ENCODE peak calls at places on chromosomes 16 and 17, in nine cellular contexts. Q is adrenal gland; D is natural killer cell; H is heart left ventricle; U is H1; Y is GM13976; V is neural progenitor cell; N is cardiac muscle cell; T is CD4-positive, alpha-beta T cell. P is an unnamed sample.

GRCh38 chr16:81846105-81846504 is 67.0 kb downstream of the PLCG2 start:
- DNase-seq in D (no peak), Y (no peak), U (no peak), V (no peak), H (no peak), N (no peak), T (no peak), Q (no peak), P (no peak)

GRCh38 chr17:76791053-76791980 is 53.4 kb downstream of the MFSD11 start:
- DNase-seq in T (peak; percentile 32), D (no peak), U (no peak), N (peak; percentile 49), Q (peak; percentile 57), Y (peak; percentile 57), H (no peak), V (no peak), P (no peak)

GRCh38 chr17:49365667-49366066 is 3.6 kb upstream of the ZNF652 start:
- DNase-seq in H (no peak), T (no peak), V (peak; percentile 61), Q (peak; percentile 76), D (peak; percentile 41), U (no peak), N (no peak), Y (no peak), P (no peak)

GRCh38 chr17:76986318-76986717 is 118.1 kb downstream of the MGAT5B start:
- DNase-seq in T (no peak), Y (no peak), V (peak; percentile 41), D (no peak), H (no peak), Q (no peak), N (peak; percentile 6), U (no peak), P (peak; percentile 10)

GRCh38 chr16:180921-181667 is 835 bp downstream of the HBQ1 start:
- DNase-seq in U (peak; percentile 99), Q (peak; percentile 85), H (peak; percentile 87), Y (peak; percentile 95), N (peak; percentile 66), D (peak; percentile 85), V (peak; percentile 93), T (peak; percentile 76), P (peak; percentile 94)

GRCh38 chr16:21226749-21227148 is 6.8 kb upstream of the ANKS4B start:
- DNase-seq in T (no peak), H (no peak), U (no peak), Y (no peak), V (no peak), Q (no peak), D (no peak), N (no peak), P (no peak)

GRCh38 chr16:47732806-47733150 is 271.6 kb downstream of the PHKB start:
- DNase-seq in D (no peak), N (peak; percentile 78), V (no peak), H (no peak), Q (no peak), Y (no peak), U (no peak), T (no peak), P (no peak)

GRCh38 chr17:7523033-7523432 is 25.8 kb upstream of the TNFSF12 start:
- DNase-seq in T (peak; percentile 21), Y (peak; percentile 33), D (no peak), H (no peak), V (peak; percentile 39), N (peak; percentile 22), Q (no peak), U (peak; percentile 65), P (no peak)

GRCh38 chr16:65698943-65699342 is 577.1 kb upstream of the CDH11 start:
- DNase-seq in Q (no peak), T (no peak), Y (no peak), H (no peak), U (no peak), V (peak; percentile 50), D (no peak), N (peak; percentile 91), P (no peak)

GRCh38 chr17:58083491-58084316 is 485 bp downstream of the DYNLL2 start:
- DNase-seq in Q (peak; percentile 85), V (peak; percentile 40), U (peak; percentile 58), N (peak; percentile 55), T (peak; percentile 55), Y (peak; percentile 82), D (peak; percentile 62), H (peak; percentile 88), P (no peak)

GRCh38 chr17:58085039-58085715 is 2.0 kb downstream of the DYNLL2 start:
- DNase-seq in T (no peak), H (no peak), V (no peak), Q (peak; percentile 65), U (peak; percentile 33), N (no peak), D (no peak), Y (no peak), P (no peak)

GRCh38 chr17:58082870-58083490 is at the start of gene DYNLL2:
- DNase-seq in D (peak; percentile 73), Q (peak; percentile 96), H (peak; percentile 96), V (peak; percentile 98), N (peak; percentile 97), Y (peak; percentile 96), U (peak; percentile 89), T (peak; percentile 90), P (peak; percentile 86)

GRCh38 chr17:58082341-58082869 is 814 bp upstream of the DYNLL2 start:
- DNase-seq in U (peak; percentile 48), D (no peak), H (no peak), T (no peak), N (no peak), Y (no peak), V (peak; percentile 21), Q (no peak), P (no peak)

GRCh38 chr17:58084317-58084981 is 1.2 kb downstream of the DYNLL2 start:
- DNase-seq in N (peak; percentile 23), D (peak; percentile 19), V (peak; percentile 54), Y (peak; percentile 61), U (peak; percentile 58), T (peak; percentile 46), H (no peak), Q (peak; percentile 75), P (no peak)
- TF ChIP-seq CTCF in N (peak; percentile 30), D (no peak), V (peak; percentile 45), Y (peak; percentile 27), U (peak; percentile 22), T (peak; percentile 43), H (peak; percentile 24), Q (no peak), P (peak; percentile 35)

DNA sequence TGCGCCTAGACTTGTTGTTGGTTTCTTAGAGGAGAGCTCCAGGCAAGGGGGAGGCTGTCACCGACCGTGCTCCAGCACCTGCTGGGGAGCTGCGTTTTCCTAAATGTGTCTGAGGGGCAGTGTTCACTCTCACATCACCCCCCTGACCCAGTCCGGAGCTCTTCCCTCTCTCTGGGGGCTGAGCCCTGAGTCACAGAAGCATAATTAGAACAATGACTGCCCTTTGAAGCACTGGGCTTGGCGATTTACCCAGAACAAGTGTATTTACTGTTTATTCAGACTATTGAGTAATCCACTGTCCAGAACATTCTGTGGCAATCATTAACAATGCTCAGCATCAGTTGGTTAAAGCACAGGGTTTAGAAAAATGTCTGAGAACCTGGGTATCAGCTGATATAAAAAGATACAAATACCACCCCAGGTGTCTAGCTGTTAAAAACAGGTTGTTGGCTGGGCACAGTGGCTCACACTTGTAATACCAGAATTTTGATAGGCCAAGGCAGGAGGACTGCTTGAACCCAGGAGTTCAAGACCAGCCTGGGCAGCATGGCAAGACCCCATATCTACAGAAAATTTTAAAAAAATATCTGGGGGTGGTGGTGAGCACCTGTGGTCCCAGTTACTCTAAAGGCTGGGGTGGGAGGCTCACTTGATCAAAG is 8.1 kb downstream of the CES4A start:
- DNase-seq in H (no peak), U (no peak), Q (peak; percentile 76), D (no peak), T (no peak), N (peak; percentile 83), Y (no peak), V (no peak), P (no peak)
- TF ChIP-seq CTCF in H (no peak), U (no peak), Q (no peak), D (no peak), T (no peak), N (no peak), Y (no peak), V (no peak), P (no peak)

GRCh38 chr17:58693751-58694150 is 1.3 kb downstream of the RAD51C start:
- DNase-seq in T (no peak), D (no peak), Y (no peak), Q (no peak), V (no peak), N (no peak), H (no peak), U (no peak), P (no peak)

GRCh38 chr17:58691701-58692238 is at the start of gene TEX14:
- DNase-seq in U (no peak), V (no peak), T (no peak), H (no peak), Y (no peak), N (no peak), D (no peak), Q (no peak), P (peak; percentile 45)

GRCh38 chr17:58694302-58694701 is 1.9 kb downstream of the RAD51C start:
- DNase-seq in Q (peak; percentile 23), Y (no peak), T (no peak), H (no peak), N (no peak), V (no peak), U (no peak), D (no peak), P (no peak)

GRCh38 chr17:58693208-58693607 is 806 bp downstream of the RAD51C start:
- DNase-seq in Y (no peak), D (no peak), H (no peak), Q (peak; percentile 48), T (no peak), V (no peak), U (no peak), N (no peak), P (no peak)

GRCh38 chr17:58692239-58693055 is at the start of gene RAD51C:
- DNase-seq in T (peak; percentile 84), N (peak; percentile 93), U (peak; percentile 66), V (peak; percentile 69), D (peak; percentile 82), Y (peak; percentile 92), H (peak; percentile 93), Q (peak; percentile 92), P (peak; percentile 49)
- TF ChIP-seq CTCF in T (no peak), N (no peak), U (no peak), V (peak; percentile 5), D (no peak), Y (no peak), H (no peak), Q (no peak), P (no peak)

DNA sequence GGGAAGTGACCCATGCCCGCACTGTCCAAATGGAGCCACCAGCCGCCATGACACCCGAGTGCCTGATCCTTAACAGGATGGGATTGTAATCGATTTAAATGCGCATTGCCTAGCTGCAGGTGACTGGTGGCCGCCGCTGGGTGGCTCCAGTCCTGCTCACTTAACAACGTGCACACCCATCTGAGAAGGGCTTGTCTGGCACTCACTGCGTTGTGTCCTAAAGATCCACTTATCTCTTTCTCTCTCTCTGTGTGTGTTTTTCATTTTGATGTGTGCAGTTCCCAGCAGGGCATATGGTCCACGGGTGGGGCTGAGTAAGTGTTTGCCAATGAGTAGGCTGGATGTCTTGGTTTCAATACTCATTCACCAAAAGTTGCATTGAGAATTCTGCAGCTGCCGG is 80.6 kb downstream of the IRF8 start:
- DNase-seq in V (no peak), Q (no peak), Y (no peak), D (no peak), T (no peak), N (no peak), U (no peak), H (peak; percentile 44), P (no peak)
- TF ChIP-seq CTCF in V (peak; percentile 8), Q (no peak), Y (no peak), D (no peak), T (no peak), N (no peak), U (no peak), H (no peak), P (no peak)

P was measured in D721Med.